ENCODE peak calls at places on chromosomes 7 and 10, in four cellular contexts. J, Q, I and G are unnamed samples.
A peak's percentile ranks its signal among the peaks of the same experiment; 100 is the strongest.

GRCh38 chr10:91887075-91887899 is 22.0 kb downstream of the FGFBP3 start:
- DNase-seq in J (peak; percentile 70), Q (no peak), I (peak; percentile 8), G (peak; percentile 41)

GRCh38 chr10:72694476-72695369 is 2.8 kb downstream of the MCU start:
- DNase-seq in J (no peak), Q (peak; percentile 56), I (no peak), G (peak; percentile 50)

GRCh38 chr10:87546971-87547413 is 42.3 kb downstream of the MINPP1 start:
- DNase-seq in J (no peak), Q (peak; percentile 37), I (no peak), G (peak; percentile 57)

GRCh38 chr7:28647076-28647421 is 234.7 kb downstream of the CREB5 start:
- DNase-seq in J (no peak), Q (no peak), I (no peak), G (no peak)

GRCh38 chr7:92584953-92585352 is 5.2 kb downstream of the FAM133B start:
- DNase-seq in J (no peak), Q (no peak), I (peak; percentile 23), G (no peak)

GRCh38 chr7:31979690-31980330 is 90.4 kb downstream of the PDE1C start:
- DNase-seq in J (no peak), Q (no peak), I (no peak), G (no peak)

GRCh38 chr7:16795624-16796023 is 9.2 kb downstream of the AGR2 start:
- DNase-seq in J (no peak), Q (no peak), I (no peak), G (no peak)

GRCh38 chr7:22758576-22758975 is 31.6 kb downstream of the IL6 start:
- DNase-seq in J (no peak), Q (no peak), I (no peak), G (no peak)

GRCh38 chr10:71383972-71384687 is 12.6 kb upstream of the CDH23 start:
- DNase-seq in J (peak; percentile 84), Q (no peak), I (peak; percentile 55), G (peak; percentile 40)